ENCODE peak calls at places on chromosomes 7 and 10, in five cellular contexts. One of them, this sample, is unnamed.

GRCh38 chr10:12348870-12349627 is at the start of gene CAMK1D:
- DNase-seq in A549: peak
- DNase-seq in NB4: peak
- DNase-seq in HCT116: no peak
- DNase-seq in lower leg skin: peak
- DNase-seq in this sample: peak

GRCh38 chr7:23530901-23531793 is 634 bp downstream of the TRA2A start:
- DNase-seq in A549: peak
- DNase-seq in NB4: peak
- DNase-seq in HCT116: no peak
- DNase-seq in lower leg skin: peak
- DNase-seq in this sample: peak

GRCh38 chr10:49173848-49174247 is 14.3 kb downstream of the TMEM273 start:
- DNase-seq in A549: no peak
- DNase-seq in NB4: no peak
- DNase-seq in HCT116: no peak
- DNase-seq in lower leg skin: no peak
- DNase-seq in this sample: no peak

GRCh38 chr7:22469371-22470143 is 30.4 kb downstream of the STEAP1B start:
- DNase-seq in A549: no peak
- DNase-seq in NB4: no peak
- DNase-seq in HCT116: no peak
- DNase-seq in lower leg skin: no peak
- DNase-seq in this sample: no peak

GRCh38 chr10:79413196-79413595 is 32.2 kb downstream of the ZCCHC24 start:
- DNase-seq in A549: no peak
- DNase-seq in NB4: peak
- DNase-seq in HCT116: no peak
- DNase-seq in lower leg skin: no peak
- DNase-seq in this sample: peak

GRCh38 chr7:105388373-105389089 is at the start of gene SRPK2:
- DNase-seq in A549: peak
- DNase-seq in NB4: peak
- DNase-seq in HCT116: no peak
- DNase-seq in lower leg skin: peak
- DNase-seq in this sample: peak

GRCh38 chr10:24617771-24618396 is 105.8 kb downstream of the ARHGAP21 start:
- DNase-seq in A549: peak
- DNase-seq in NB4: peak
- DNase-seq in HCT116: peak
- DNase-seq in lower leg skin: no peak
- DNase-seq in this sample: peak

GRCh38 chr10:115050375-115050960 is 42.7 kb upstream of the ATRNL1 start:
- DNase-seq in A549: no peak
- DNase-seq in NB4: no peak
- DNase-seq in HCT116: no peak
- DNase-seq in lower leg skin: no peak
- DNase-seq in this sample: no peak

GRCh38 chr7:111071556-111071955 is 19.4 kb upstream of the LRRN3 start:
- DNase-seq in A549: no peak
- DNase-seq in NB4: no peak
- DNase-seq in HCT116: no peak
- DNase-seq in lower leg skin: no peak
- DNase-seq in this sample: no peak

GRCh38 chr7:138954545-138955475 is 26.4 kb downstream of the KIAA1549 start:
- DNase-seq in A549: no peak
- DNase-seq in NB4: no peak
- DNase-seq in HCT116: no peak
- DNase-seq in lower leg skin: no peak
- DNase-seq in this sample: no peak

GRCh38 chr7:21548491-21548890 is 5.7 kb downstream of the DNAH11 start:
- DNase-seq in A549: no peak
- DNase-seq in NB4: no peak
- DNase-seq in HCT116: no peak
- DNase-seq in lower leg skin: no peak
- DNase-seq in this sample: no peak

GRCh38 chr7:70040971-70041766 is 442.9 kb downstream of the AUTS2 start:
- DNase-seq in A549: peak
- DNase-seq in NB4: peak
- DNase-seq in HCT116: no peak
- DNase-seq in lower leg skin: no peak
- DNase-seq in this sample: no peak

GRCh38 chr7:94949532-94949931 is 42.1 kb downstream of the PPP1R9A start:
- DNase-seq in A549: no peak
- DNase-seq in NB4: no peak
- DNase-seq in HCT116: no peak
- DNase-seq in lower leg skin: no peak
- DNase-seq in this sample: no peak

GRCh38 chr10:86170255-86171153 is 196.1 kb downstream of the GRID1 start:
- DNase-seq in A549: no peak
- DNase-seq in NB4: peak
- DNase-seq in HCT116: no peak
- DNase-seq in lower leg skin: no peak
- DNase-seq in this sample: no peak

GRCh38 chr7:128453836-128454804 is 1.6 kb upstream of the HILPDA start:
- DNase-seq in A549: no peak
- DNase-seq in NB4: no peak
- DNase-seq in HCT116: no peak
- DNase-seq in lower leg skin: peak
- DNase-seq in this sample: no peak
- TF ChIP-seq POLR2A in A549: no peak
- TF ChIP-seq POLR2A in NB4: no peak
- TF ChIP-seq POLR2A in HCT116: no peak
- TF ChIP-seq POLR2A in lower leg skin: no peak
- TF ChIP-seq POLR2A in this sample: no peak

DNA sequence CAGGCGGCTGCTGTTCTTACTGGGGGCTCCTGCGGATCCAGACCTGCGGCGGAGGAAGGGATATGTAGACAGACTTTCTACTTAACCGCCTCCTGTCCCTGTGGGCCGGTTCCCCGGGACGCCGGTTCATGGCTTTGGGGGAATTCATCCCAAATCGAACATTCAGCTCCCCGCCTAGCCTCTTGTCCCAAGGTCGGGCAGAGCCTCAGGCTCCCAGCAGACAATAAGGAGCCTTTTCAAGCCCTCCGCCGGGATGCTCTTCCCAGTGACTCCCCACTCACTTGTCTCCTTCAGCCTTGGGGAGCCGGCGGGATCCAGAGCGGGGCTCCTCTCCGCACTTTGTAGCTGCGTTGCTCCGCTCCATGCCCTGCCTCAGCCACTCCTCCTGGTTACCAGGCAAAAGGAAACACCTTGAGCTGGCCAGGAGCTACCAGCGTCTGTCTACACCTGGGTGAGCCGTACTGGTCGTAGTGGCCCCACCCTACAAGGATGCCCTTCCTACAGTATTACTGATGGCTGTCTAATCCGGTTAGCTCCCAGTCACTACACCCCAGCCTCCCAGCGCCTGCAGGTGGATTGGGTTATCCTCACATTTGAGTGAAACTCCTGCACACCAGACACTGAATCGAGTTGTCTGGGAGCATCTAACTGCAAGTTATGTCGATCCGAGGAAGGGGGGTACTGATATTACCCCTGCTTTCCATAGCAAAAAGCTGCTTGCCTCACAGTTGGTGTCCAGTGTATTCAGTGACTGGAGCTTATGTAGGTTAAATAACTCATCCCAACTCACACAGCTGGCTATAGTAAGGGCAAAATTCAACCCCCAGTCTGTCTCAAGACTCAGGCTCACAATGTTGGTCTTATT is at the start of gene C10orf95:
- DNase-seq in A549: no peak
- DNase-seq in NB4: no peak
- DNase-seq in HCT116: no peak
- DNase-seq in lower leg skin: peak
- DNase-seq in this sample: no peak
- TF ChIP-seq POLR2A in A549: no peak
- TF ChIP-seq POLR2A in NB4: no peak
- TF ChIP-seq POLR2A in HCT116: no peak
- TF ChIP-seq POLR2A in lower leg skin: no peak
- TF ChIP-seq POLR2A in this sample: no peak

DNA sequence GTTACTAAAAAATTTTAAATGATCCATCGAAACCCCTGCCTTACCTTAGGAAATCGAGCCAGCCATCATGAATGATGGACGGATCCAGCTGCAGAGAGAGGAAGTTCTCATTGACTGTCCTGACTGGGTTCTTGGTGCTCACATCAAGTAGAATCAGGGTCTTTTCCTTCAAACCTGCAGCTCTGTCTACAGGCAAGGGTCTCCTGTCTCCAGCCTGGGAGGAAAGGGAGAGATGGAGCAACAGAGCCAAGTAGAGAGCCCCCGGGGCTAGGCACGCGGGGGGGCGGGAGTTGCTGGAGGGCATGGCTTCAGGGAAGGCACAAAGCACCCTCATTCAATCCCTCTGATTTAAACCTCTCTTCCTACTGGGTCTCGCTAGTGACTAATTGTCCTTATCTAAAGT is at the start of gene HPSE2:
- DNase-seq in A549: no peak
- DNase-seq in NB4: peak
- DNase-seq in HCT116: no peak
- DNase-seq in lower leg skin: no peak
- DNase-seq in this sample: no peak
- TF ChIP-seq POLR2A in A549: no peak
- TF ChIP-seq POLR2A in NB4: no peak
- TF ChIP-seq POLR2A in HCT116: no peak
- TF ChIP-seq POLR2A in lower leg skin: no peak
- TF ChIP-seq POLR2A in this sample: no peak

DNA sequence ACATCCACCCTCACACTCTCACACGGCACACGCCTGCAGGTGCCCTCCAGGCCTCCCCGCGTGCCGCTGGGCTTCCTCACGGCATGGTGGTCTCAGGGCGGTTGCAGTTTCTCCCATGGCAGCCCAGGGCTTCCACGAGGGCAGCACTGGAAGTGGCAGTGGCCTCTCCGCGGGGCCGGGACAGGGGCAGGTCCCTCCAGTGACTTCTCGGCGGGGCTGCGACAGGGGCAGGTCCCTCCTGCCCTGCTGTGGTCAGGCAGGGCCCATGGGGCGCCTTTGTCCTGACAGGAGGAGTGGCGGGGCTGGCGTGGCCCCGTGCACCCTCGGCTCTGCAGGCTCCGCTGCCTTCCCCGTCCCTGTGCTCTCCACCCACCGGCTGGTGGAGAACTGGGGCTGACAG is 19.0 kb downstream of the PWWP2B start:
- DNase-seq in A549: no peak
- DNase-seq in NB4: no peak
- DNase-seq in HCT116: no peak
- DNase-seq in lower leg skin: no peak
- DNase-seq in this sample: no peak
- TF ChIP-seq POLR2A in A549: no peak
- TF ChIP-seq POLR2A in NB4: no peak
- TF ChIP-seq POLR2A in HCT116: no peak
- TF ChIP-seq POLR2A in lower leg skin: no peak
- TF ChIP-seq POLR2A in this sample: no peak

GRCh38 chr10:6144609-6145413 is 56.0 kb downstream of the RBM17 start:
- DNase-seq in A549: peak
- DNase-seq in NB4: peak
- DNase-seq in HCT116: peak
- DNase-seq in lower leg skin: peak
- DNase-seq in this sample: no peak
- TF ChIP-seq POLR2A in A549: peak
- TF ChIP-seq POLR2A in NB4: peak
- TF ChIP-seq POLR2A in HCT116: peak
- TF ChIP-seq POLR2A in lower leg skin: no peak
- TF ChIP-seq POLR2A in this sample: peak

GRCh38 chr10:4586756-4587155 is 239.3 kb upstream of the AKR1E2 start:
- DNase-seq in A549: no peak
- DNase-seq in NB4: no peak
- DNase-seq in HCT116: no peak
- DNase-seq in lower leg skin: no peak
- DNase-seq in this sample: no peak

GRCh38 chr10:4588824-4589223 is 237.2 kb upstream of the AKR1E2 start:
- DNase-seq in A549: no peak
- DNase-seq in NB4: no peak
- DNase-seq in HCT116: no peak
- DNase-seq in lower leg skin: no peak
- DNase-seq in this sample: no peak

GRCh38 chr10:4587466-4587865 is 238.5 kb upstream of the AKR1E2 start:
- DNase-seq in A549: no peak
- DNase-seq in NB4: no peak
- DNase-seq in HCT116: no peak
- DNase-seq in lower leg skin: no peak
- DNase-seq in this sample: no peak

GRCh38 chr10:4595920-4596319 is 230.1 kb upstream of the AKR1E2 start:
- DNase-seq in A549: no peak
- DNase-seq in NB4: no peak
- DNase-seq in HCT116: no peak
- DNase-seq in lower leg skin: no peak
- DNase-seq in this sample: no peak

GRCh38 chr10:4590807-4591206 is 235.2 kb upstream of the AKR1E2 start:
- DNase-seq in A549: no peak
- DNase-seq in NB4: no peak
- DNase-seq in HCT116: no peak
- DNase-seq in lower leg skin: no peak
- DNase-seq in this sample: no peak
- TF ChIP-seq POLR2A in A549: no peak
- TF ChIP-seq POLR2A in NB4: no peak
- TF ChIP-seq POLR2A in HCT116: no peak
- TF ChIP-seq POLR2A in lower leg skin: no peak
- TF ChIP-seq POLR2A in this sample: no peak

DNA sequence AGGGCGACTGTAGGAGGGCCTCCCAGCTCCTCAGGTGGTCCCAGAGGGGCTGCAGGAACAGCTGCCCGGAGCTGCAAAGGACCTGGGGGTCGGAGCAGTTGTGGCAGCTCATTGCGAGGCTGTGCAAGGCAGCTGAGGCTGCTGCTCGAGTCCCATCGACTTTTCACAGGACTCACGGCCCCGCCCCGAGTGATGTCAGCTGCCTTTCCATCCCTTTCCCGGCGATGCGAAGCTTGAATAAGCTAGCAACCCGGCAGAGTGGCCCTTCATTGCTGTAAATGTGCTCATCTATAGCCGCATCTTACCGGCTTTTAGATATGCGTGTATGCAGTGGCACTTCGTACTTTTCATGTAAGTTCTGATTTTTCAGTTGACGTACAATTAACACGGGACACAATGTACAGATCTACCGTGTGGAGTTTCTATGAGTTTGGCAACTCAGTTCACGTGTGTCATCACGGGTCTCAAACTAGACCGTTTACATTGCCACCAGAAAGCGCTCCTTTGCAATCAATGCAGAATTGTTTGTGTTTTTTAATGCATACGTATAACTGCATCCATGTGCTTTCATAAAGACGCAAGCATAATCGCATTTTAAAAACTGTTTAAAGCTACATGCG is at the start of gene CH25H:
- DNase-seq in A549: peak
- DNase-seq in NB4: peak
- DNase-seq in HCT116: no peak
- DNase-seq in lower leg skin: peak
- DNase-seq in this sample: peak
- TF ChIP-seq POLR2A in A549: no peak
- TF ChIP-seq POLR2A in NB4: no peak
- TF ChIP-seq POLR2A in HCT116: no peak
- TF ChIP-seq POLR2A in lower leg skin: no peak
- TF ChIP-seq POLR2A in this sample: no peak

This sample was measured in H54.